ENCODE peak calls at places on chromosomes 11 and 22, in six cellular contexts. Z, P, W, B, X and H are unnamed samples.

GRCh38 chr11:6556139-6556949 is 47.1 kb downstream of the RRP8 start:
- DNase-seq in Z (no peak), P (no peak), W (no peak), B (no peak), X (no peak), H (no peak)

GRCh38 chr11:952406-953385 is 27.0 kb downstream of the AP2A2 start:
- DNase-seq in Z (peak; percentile 67), P (no peak), W (no peak), B (no peak), X (peak; percentile 21), H (no peak)

GRCh38 chr11:35391922-35392813 is 27.2 kb downstream of the SLC1A2 start:
- DNase-seq in Z (peak; percentile 93), P (peak; percentile 54), W (peak; percentile 80), B (peak; percentile 26), X (peak; percentile 82), H (peak; percentile 80)

GRCh38 chr22:25347752-25348102 is 128.3 kb downstream of the CRYBB2 start:
- DNase-seq in Z (peak; percentile 36), P (no peak), W (no peak), B (no peak), X (no peak), H (no peak)

GRCh38 chr11:102799656-102800339 is 1.8 kb upstream of the MMP1 start:
- DNase-seq in Z (peak; percentile 20), P (no peak), W (no peak), B (no peak), X (no peak), H (no peak)

GRCh38 chr11:77186302-77186701 is 58.3 kb downstream of the MYO7A start:
- DNase-seq in Z (no peak), P (no peak), W (no peak), B (no peak), X (no peak), H (no peak)

GRCh38 chr11:59175104-59175503 is 3.2 kb downstream of the DTX4 start:
- DNase-seq in Z (no peak), P (no peak), W (no peak), B (no peak), X (no peak), H (peak; percentile 34)

GRCh38 chr11:134071766-134072403 is 3.0 kb downstream of the JAM3 start:
- DNase-seq in Z (no peak), P (no peak), W (no peak), B (no peak), X (no peak), H (no peak)

GRCh38 chr22:27331526-27332281 is 469.9 kb downstream of the MN1 start:
- DNase-seq in Z (peak; percentile 86), P (no peak), W (peak; percentile 68), B (no peak), X (peak; percentile 47), H (no peak)

GRCh38 chr11:7605544-7605943 is 67.8 kb downstream of the CYB5R2 start:
- DNase-seq in Z (peak; percentile 58), P (no peak), W (no peak), B (no peak), X (no peak), H (no peak)

GRCh38 chr11:2148253-2149000 is 9.2 kb upstream of the IGF2 start:
- DNase-seq in Z (no peak), P (no peak), W (no peak), B (no peak), X (no peak), H (no peak)

GRCh38 chr11:2147391-2147790 is 8.2 kb upstream of the IGF2 start:
- DNase-seq in Z (no peak), P (no peak), W (no peak), B (no peak), X (no peak), H (no peak)

GRCh38 chr11:2151500-2152257 is 9.3 kb downstream of the INS start:
- DNase-seq in Z (peak; percentile 82), P (peak; percentile 36), W (peak; percentile 73), B (peak; percentile 48), X (peak; percentile 71), H (peak; percentile 82)

GRCh38 chr11:2149471-2150205 is 10.4 kb upstream of the IGF2 start:
- DNase-seq in Z (no peak), P (no peak), W (no peak), B (no peak), X (no peak), H (no peak)

DNA sequence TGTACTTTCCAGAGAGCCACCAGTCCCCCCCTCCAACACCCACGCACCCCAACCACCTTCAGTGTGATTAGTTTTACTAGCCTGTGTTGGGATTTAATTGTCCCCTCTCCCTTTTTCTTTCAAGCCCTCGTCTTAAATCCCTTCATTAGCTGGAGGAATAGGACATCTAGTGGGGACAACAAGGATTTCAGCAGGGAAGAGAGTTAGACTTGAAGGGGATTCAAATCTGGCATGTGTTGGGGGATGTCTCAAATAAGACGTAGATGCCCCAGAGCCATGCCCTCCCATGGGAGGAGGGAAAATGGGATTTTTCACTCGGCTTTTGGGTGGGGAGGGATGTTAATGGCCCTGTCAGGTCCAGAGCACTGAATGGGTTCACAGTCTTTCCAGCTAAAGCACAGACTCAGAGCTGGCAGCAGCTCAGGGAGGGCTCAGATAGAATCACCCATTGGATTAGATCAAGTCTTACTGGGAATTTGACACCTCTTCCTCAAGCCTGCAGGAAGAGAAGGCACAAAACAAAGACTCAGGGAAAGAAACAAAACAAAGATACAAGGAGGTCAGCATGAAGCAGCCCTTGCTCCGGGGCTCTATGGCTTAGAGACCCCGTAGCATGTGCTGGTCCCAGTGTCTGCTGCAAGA is 10.7 kb downstream of the INS start:
- DNase-seq in Z (peak; percentile 87), P (peak; percentile 25), W (no peak), B (no peak), X (peak; percentile 78), H (no peak)
- TF ChIP-seq CTCF in Z (peak; percentile 82), P (peak; percentile 65), W (peak; percentile 78), B (peak; percentile 49), X (peak; percentile 69), H (no peak)

DNA sequence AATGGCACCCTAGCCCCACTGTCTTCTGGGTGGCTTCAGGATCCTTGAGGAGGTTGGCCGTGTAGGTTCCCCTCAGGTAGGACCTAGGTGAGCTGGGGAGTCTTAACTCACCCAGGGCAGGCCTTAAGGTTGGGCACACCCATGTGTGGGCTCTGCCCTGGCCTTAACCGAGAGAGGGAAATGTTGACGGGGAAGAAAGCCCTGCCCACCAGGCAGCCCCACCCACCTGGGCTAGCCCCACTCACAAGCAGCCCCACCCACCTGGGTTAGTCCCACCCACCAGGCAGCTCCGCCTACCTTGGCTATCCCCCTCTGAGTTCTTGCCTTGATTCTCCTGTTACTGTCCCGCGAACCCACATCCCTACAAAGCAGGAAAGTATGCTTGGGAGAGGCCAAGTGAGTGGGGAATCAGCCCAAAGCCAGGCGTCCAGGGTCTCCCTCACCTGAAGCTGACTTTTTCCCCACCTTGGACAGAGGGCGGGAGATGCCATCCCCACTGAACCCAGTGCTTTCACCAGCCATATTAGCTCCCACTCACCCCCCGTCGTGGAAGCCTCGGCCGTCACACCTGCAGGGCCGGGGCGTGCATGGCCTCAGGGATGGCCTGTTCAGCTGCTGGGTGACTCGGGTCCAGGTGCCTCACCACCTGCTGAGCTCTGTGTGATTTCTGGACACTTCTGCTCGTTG is at the start of gene MYEOV:
- DNase-seq in Z (peak; percentile 51), P (peak; percentile 59), W (peak; percentile 92), B (no peak), X (peak; percentile 21), H (peak; percentile 71)
- H3K4me3 ChIP-seq in Z (no peak within 1 kb of the TSS), P (no peak within 1 kb of the TSS), W (no peak within 1 kb of the TSS), B (no peak within 1 kb of the TSS), X (no peak within 1 kb of the TSS), H (no peak within 1 kb of the TSS)

GRCh38 chr11:80320765-80321164 is 879.9 kb upstream of the TENM4 start:
- DNase-seq in Z (no peak), P (no peak), W (no peak), B (no peak), X (peak; percentile 15), H (peak; percentile 11)
- TF ChIP-seq CTCF in Z (peak; percentile 32), P (peak; percentile 52), W (peak; percentile 12), B (no peak), X (peak; percentile 38), H (peak; percentile 40)

GRCh38 chr22:39087098-39087497 is 9.9 kb upstream of the APOBEC3H start:
- DNase-seq in Z (no peak), P (no peak), W (no peak), B (no peak), X (no peak), H (no peak)
- H3K4me3 ChIP-seq in Z (no peak overlapping the region), P (no peak overlapping the region), W (no peak overlapping the region), B (no peak overlapping the region), X (no peak overlapping the region), H (no peak overlapping the region)

GRCh38 chr22:46931414-46931813 is 169.0 kb downstream of the TBC1D22A start:
- DNase-seq in Z (peak; percentile 58), P (peak; percentile 52), W (no peak), B (no peak), X (no peak), H (no peak)
- TF ChIP-seq CTCF in Z (peak; percentile 58), P (peak; percentile 29), W (peak; percentile 3), B (no peak), X (peak; percentile 7), H (no peak)

DNA sequence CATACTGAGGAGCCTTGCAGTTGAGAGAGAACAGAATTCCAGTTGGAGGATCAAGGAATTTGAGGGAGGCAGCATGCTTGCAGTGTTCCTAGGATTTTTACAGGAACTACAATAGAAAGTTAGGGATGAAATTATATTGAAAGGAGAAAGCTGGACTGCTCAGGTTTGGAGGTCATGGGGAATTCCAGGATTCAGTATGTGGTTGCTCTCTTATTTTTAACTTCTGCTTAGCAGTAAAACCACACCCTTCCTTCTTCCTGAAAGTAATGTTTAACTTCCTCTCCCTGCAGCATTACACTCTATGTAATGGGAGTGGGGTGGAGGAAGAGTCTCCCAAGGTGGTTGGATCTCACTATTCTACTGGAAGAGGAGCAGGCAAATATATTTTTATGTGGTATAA is 31.3 kb downstream of the CTNND1 start:
- DNase-seq in Z (no peak), P (peak; percentile 64), W (no peak), B (no peak), X (no peak), H (no peak)
- H3K4me3 ChIP-seq in Z (no peak overlapping the region), P (no peak overlapping the region), W (no peak overlapping the region), B (no peak overlapping the region), X (no peak overlapping the region), H (no peak overlapping the region)